ENCODE peak calls at places on chromosomes 7 and 10, in nine cellular contexts. Q, Y, M, E, T, V, J, L and H are unnamed samples.

GRCh38 chr7:92446869-92447238 is 428 bp upstream of the GATAD1 start:
- DNase-seq in Q (no peak), Y (no peak), M (no peak), E (no peak), T (peak), V (no peak), J (no peak), L (no peak), H (no peak)

GRCh38 chr7:148925836-148926235 is 41.7 kb upstream of the EZH2 start:
- DNase-seq in Q (no peak), Y (no peak), M (no peak), E (no peak), T (no peak), V (peak), J (no peak), L (no peak), H (no peak)

GRCh38 chr7:55155351-55156117 is 136.7 kb downstream of the EGFR start:
- DNase-seq in Q (no peak), Y (no peak), M (no peak), E (no peak), T (no peak), V (no peak), J (no peak), L (no peak), H (no peak)

GRCh38 chr10:21517134-21517982 is 8.1 kb downstream of the SKIDA1 start:
- DNase-seq in Q (no peak), Y (peak), M (peak), E (no peak), T (peak), V (peak), J (no peak), L (peak), H (peak)

GRCh38 chr10:61815505-61815904 is 86.0 kb upstream of the ARID5B start:
- DNase-seq in Q (no peak), Y (no peak), M (peak), E (no peak), T (no peak), V (no peak), J (no peak), L (peak), H (no peak)

GRCh38 chr7:27182861-27183681 is 2.0 kb downstream of the HOXA11 start:
- DNase-seq in Q (no peak), Y (no peak), M (no peak), E (no peak), T (no peak), V (peak), J (no peak), L (no peak), H (no peak)

GRCh38 chr10:43707755-43708154 is 59.1 kb upstream of the ZNF32 start:
- DNase-seq in Q (no peak), Y (no peak), M (peak), E (no peak), T (no peak), V (peak), J (no peak), L (peak), H (no peak)

GRCh38 chr7:143519411-143520131 is 41.9 kb downstream of the TAS2R41 start:
- DNase-seq in Q (no peak), Y (peak), M (peak), E (peak), T (no peak), V (no peak), J (no peak), L (peak), H (no peak)

GRCh38 chr10:43953672-43954071 is 305.0 kb upstream of the ZNF32 start:
- DNase-seq in Q (no peak), Y (no peak), M (no peak), E (no peak), T (no peak), V (peak), J (no peak), L (no peak), H (no peak)

GRCh38 chr7:149642579-149642978 is 130.8 kb downstream of the ZNF467 start:
- DNase-seq in Q (no peak), Y (no peak), M (no peak), E (no peak), T (no peak), V (peak), J (no peak), L (no peak), H (no peak)

GRCh38 chr7:151317936-151318335 is 23.7 kb upstream of the NUB1 start:
- DNase-seq in Q (no peak), Y (no peak), M (no peak), E (no peak), T (no peak), V (no peak), J (no peak), L (no peak), H (no peak)

GRCh38 chr10:33005322-33006282 is 47.6 kb upstream of the ITGB1 start:
- DNase-seq in Q (peak), Y (peak), M (peak), E (peak), T (peak), V (peak), J (peak), L (peak), H (no peak)

GRCh38 chr7:91276909-91277308 is 12.7 kb downstream of the FZD1 start:
- DNase-seq in Q (no peak), Y (no peak), M (no peak), E (no peak), T (no peak), V (no peak), J (no peak), L (no peak), H (no peak)

GRCh38 chr7:21568762-21569161 is 25.9 kb downstream of the DNAH11 start:
- DNase-seq in Q (no peak), Y (peak), M (no peak), E (no peak), T (no peak), V (no peak), J (no peak), L (peak), H (no peak)

GRCh38 chr7:116478834-116479233 is 20.7 kb upstream of the CAV2 start:
- DNase-seq in Q (no peak), Y (no peak), M (no peak), E (no peak), T (no peak), V (no peak), J (no peak), L (no peak), H (no peak)

GRCh38 chr10:2899246-2899645 is 168.1 kb upstream of the PFKP start:
- DNase-seq in Q (no peak), Y (no peak), M (no peak), E (no peak), T (no peak), V (peak), J (no peak), L (no peak), H (no peak)

GRCh38 chr7:151520419-151521229 is 929 bp upstream of the RHEB start:
- DNase-seq in Q (no peak), Y (no peak), M (peak), E (no peak), T (peak), V (peak), J (no peak), L (peak), H (no peak)

GRCh38 chr7:2628137-2628482 is 3.7 kb upstream of the TTYH3 start:
- DNase-seq in Q (no peak), Y (peak), M (no peak), E (no peak), T (no peak), V (no peak), J (no peak), L (no peak), H (no peak)

GRCh38 chr7:145106001-145106400 is 270.1 kb upstream of the TPK1 start:
- DNase-seq in Q (no peak), Y (no peak), M (peak), E (no peak), T (peak), V (no peak), J (no peak), L (peak), H (no peak)

GRCh38 chr10:91552706-91553105 is 80.2 kb downstream of the PPP1R3C start:
- DNase-seq in Q (peak), Y (peak), M (peak), E (no peak), T (peak), V (no peak), J (peak), L (peak), H (no peak)

GRCh38 chr7:3922175-3922635 is 621.2 kb downstream of the SDK1 start:
- DNase-seq in Q (peak), Y (peak), M (peak), E (no peak), T (peak), V (no peak), J (peak), L (peak), H (peak)

GRCh38 chr10:44281089-44281613 is 103.7 kb downstream of the CXCL12 start:
- DNase-seq in Q (no peak), Y (no peak), M (no peak), E (no peak), T (no peak), V (no peak), J (no peak), L (no peak), H (no peak)

GRCh38 chr7:74068378-74069085 is 15.1 kb upstream of the LIMK1 start:
- DNase-seq in Q (no peak), Y (no peak), M (no peak), E (no peak), T (no peak), V (no peak), J (no peak), L (no peak), H (no peak)

GRCh38 chr10:69574571-69574978 is 1.4 kb upstream of the NEUROG3 start:
- DNase-seq in Q (no peak), Y (no peak), M (no peak), E (no peak), T (no peak), V (peak), J (no peak), L (no peak), H (no peak)

GRCh38 chr7:34747842-34748241 is 89.8 kb downstream of the NPSR1 start:
- DNase-seq in Q (no peak), Y (no peak), M (no peak), E (no peak), T (no peak), V (no peak), J (no peak), L (no peak), H (peak)

GRCh38 chr10:60384708-60385398 is 4.8 kb downstream of the ANK3 start:
- DNase-seq in Q (peak), Y (peak), M (peak), E (peak), T (no peak), V (no peak), J (no peak), L (peak), H (no peak)

GRCh38 chr7:102297487-102298218 is 11.0 kb downstream of the SH2B2 start:
- DNase-seq in Q (no peak), Y (no peak), M (no peak), E (no peak), T (no peak), V (no peak), J (no peak), L (no peak), H (no peak)

GRCh38 chr10:22630229-22631174 is 83.9 kb downstream of the PIP4K2A start:
- DNase-seq in Q (no peak), Y (no peak), M (peak), E (no peak), T (no peak), V (no peak), J (no peak), L (peak), H (no peak)

GRCh38 chr7:150996289-150997074 is 5.7 kb downstream of the NOS3 start:
- DNase-seq in Q (no peak), Y (no peak), M (no peak), E (no peak), T (no peak), V (no peak), J (no peak), L (no peak), H (no peak)

GRCh38 chr7:105350906-105351305 is 37.8 kb downstream of the SRPK2 start:
- DNase-seq in Q (no peak), Y (no peak), M (no peak), E (no peak), T (no peak), V (no peak), J (no peak), L (no peak), H (no peak)

GRCh38 chr7:150323682-150324365 is 479 bp upstream of the ACTR3C start:
- DNase-seq in Q (no peak), Y (no peak), M (no peak), E (no peak), T (no peak), V (peak), J (no peak), L (peak), H (no peak)

GRCh38 chr7:136353287-136353686 is 376.1 kb upstream of the MTPN start:
- DNase-seq in Q (no peak), Y (no peak), M (no peak), E (no peak), T (no peak), V (no peak), J (no peak), L (no peak), H (no peak)

GRCh38 chr7:75879771-75880184 is 944 bp downstream of the RHBDD2 start:
- DNase-seq in Q (no peak), Y (no peak), M (peak), E (no peak), T (no peak), V (no peak), J (no peak), L (peak), H (peak)

GRCh38 chr7:77766801-77767605 is 31.2 kb downstream of the TMEM60 start:
- DNase-seq in Q (no peak), Y (no peak), M (no peak), E (no peak), T (no peak), V (no peak), J (no peak), L (no peak), H (no peak)

GRCh38 chr7:23234569-23235296 is 11.8 kb upstream of the GPNMB start:
- DNase-seq in Q (no peak), Y (no peak), M (no peak), E (no peak), T (no peak), V (no peak), J (no peak), L (no peak), H (no peak)
- TF ChIP-seq CTCF in Q (no peak), Y (no peak), M (no peak), E (no peak), T (no peak), V (no peak), J (peak), L (no peak), H (no peak)

DNA sequence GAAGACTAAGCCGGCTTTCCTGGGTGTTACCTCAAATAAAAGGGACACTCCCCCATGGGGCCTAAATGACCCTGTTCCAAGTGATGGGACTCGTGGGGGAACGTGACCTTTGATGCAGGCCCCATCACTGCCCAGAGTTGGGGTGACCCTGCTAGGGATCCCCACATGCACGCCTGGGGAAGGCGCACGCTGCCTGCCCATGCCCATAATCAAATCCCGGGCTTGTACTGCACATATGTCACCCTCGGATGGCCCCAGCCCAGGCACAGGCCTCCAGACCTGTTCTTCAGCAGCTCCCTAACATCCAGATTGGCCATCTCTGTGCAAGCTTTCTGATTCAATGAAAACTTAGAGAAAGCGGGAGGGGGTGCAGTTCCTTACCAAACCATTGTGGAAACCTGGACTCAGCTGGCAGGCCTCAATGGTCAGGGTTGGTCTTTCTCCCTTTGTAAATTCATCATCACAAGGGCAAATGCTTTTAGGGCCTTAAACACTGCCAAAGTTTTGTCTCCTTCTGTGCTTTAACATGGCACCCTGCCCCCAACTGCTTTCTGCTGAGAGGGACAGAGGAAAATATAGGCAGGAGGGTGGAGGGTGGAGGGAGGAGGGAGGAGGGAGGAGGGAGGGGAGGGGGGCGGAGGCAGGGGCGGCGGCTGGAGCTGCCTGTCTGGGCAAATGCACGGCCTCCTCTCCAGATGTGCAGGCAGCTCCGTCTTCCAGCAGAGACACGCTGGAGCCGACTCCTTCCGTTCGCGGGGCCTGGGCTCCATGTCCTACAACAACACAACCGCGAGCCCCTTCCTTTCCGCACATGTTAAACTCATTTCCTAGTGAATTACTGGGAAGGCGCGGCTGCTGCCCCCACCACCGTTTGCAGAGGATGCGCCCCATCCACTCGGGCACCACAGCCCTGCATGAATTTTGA is 14.4 kb downstream of the EBF3 start:
- DNase-seq in Q (no peak), Y (no peak), M (peak), E (no peak), T (no peak), V (peak), J (no peak), L (peak), H (no peak)
- H3K4me3 ChIP-seq in Q (no peak), Y (no peak), M (peak), E (no peak), T (no peak), V (no peak), J (no peak), L (no peak), H (no peak)

DNA sequence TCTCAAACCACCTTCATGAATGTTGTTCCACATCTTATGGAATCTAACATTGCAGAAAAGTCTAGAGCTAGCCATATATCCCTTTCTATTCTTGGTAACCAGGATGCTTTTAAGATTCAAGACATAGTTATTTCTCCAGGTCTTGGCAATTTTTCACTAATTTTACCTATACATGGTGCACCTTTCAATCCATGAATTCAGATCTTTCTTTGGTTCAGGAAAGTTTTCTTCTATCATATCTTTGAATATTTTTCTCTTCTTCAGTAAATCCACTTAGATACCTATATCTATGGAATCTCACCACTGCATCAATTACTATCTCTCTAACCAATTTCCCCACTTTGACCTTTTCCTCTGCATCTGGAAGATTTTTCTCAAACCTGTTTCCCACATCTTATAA is 77.4 kb downstream of the PRLHR start:
- DNase-seq in Q (no peak), Y (no peak), M (no peak), E (no peak), T (no peak), V (no peak), J (no peak), L (no peak), H (no peak)
- TF ChIP-seq CTCF in Q (no peak), Y (no peak), M (no peak), E (no peak), T (no peak), V (no peak), J (no peak), L (no peak), H (no peak)

DNA sequence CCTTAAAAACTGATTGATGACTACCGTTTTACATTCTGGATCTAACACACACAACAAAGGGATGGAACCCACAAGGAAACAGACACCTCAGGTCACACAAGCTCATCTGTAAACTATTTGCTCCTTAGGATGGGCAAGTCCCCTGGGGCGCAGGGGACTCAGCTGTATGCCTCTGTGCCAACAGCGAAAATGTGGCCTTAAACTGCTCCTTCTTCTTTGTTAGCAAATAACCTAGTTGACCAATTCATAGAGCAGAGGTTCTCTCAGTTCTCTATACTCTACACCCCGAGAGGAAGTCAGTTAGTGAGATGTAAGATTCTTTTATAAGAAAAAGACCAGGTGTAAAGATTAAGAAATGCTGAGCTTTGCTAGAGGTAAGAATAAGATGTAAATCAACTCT is 181.9 kb upstream of the PRSS58 start:
- DNase-seq in Q (no peak), Y (no peak), M (no peak), E (no peak), T (no peak), V (no peak), J (no peak), L (no peak), H (no peak)
- H3K4me3 ChIP-seq in Q (no peak), Y (no peak), M (no peak), E (no peak), T (no peak), V (no peak), J (no peak), L (no peak), H (no peak)

DNA sequence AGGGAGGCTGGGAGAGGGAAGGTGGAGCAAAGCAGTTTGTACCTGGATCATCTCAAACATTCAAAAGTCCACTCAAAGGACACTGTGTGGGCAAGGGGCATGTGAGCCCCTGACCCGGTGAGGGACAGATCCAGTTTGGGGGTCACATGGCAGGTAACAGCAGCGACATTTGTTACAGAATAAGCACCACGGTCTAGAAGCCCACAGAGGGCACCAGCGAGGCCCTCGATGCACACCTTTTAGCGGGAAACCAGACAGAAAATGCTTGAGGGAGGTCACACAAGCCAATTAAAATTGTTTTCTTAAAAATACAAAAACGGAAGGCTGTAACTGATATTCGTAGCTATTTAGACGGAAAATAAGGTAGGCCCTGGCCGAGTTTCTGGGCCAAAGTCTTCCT is 144.4 kb downstream of the ZMYND11 start:
- DNase-seq in Q (no peak), Y (no peak), M (no peak), E (no peak), T (no peak), V (peak), J (no peak), L (no peak), H (no peak)
- TF ChIP-seq CTCF in Q (peak), Y (peak), M (no peak), E (peak), T (no peak), V (no peak), J (no peak), L (no peak), H (no peak)

DNA sequence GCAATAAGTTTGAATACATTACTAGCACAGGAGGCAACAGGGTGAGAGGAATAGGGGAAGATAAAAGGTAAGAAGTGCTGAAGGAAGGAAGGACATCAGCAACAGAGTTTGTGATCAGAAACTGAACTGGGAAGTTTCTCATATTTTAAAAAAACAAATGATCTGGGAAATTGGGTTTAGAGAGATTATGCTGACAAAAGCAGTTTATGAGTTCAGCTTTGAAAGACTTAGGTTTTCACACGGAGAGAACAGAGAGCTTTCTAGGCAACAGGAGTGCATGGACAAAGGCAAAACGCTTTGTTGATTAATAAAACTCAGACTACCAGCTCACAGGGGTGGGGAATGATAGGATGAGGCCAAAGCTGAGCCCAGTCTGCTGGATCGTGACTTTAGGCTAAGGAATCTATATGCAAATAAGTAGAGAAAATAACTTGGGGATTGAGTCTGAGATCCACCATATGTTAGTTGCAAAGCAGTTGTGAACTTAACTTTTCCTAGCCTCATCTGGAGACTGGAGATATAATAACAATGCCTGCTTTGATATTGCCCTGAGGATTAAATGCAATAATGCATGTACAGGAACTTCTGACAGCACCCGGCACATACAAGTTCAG is 4.2 kb downstream of the OSBPL3 start:
- DNase-seq in Q (no peak), Y (no peak), M (no peak), E (no peak), T (no peak), V (no peak), J (no peak), L (no peak), H (no peak)
- H3K4me3 ChIP-seq in Q (no peak), Y (no peak), M (no peak), E (peak), T (no peak), V (no peak), J (no peak), L (no peak), H (no peak)